ENCODE peak calls at places on chromosomes 4 and X, in five cellular contexts. K, A, Y, Q and D are unnamed samples.
A peak's percentile ranks its signal among the peaks of the same experiment; 100 is the strongest.

GRCh38 chrX:114532093-114532805 is 51.6 kb upstream of the HTR2C start:
- DNase-seq in K (no peak), A (no peak), Y (no peak), Q (no peak), D (no peak)

GRCh38 chrX:136199365-136199764 is 51.8 kb downstream of the MAP7D3 start:
- DNase-seq in K (no peak), A (no peak), Y (no peak), Q (no peak), D (no peak)

GRCh38 chr4:87423313-87424031 is 1.1 kb downstream of the NUDT9 start:
- DNase-seq in K (no peak), A (no peak), Y (peak; percentile 35), Q (no peak), D (no peak)

GRCh38 chr4:110484029-110484428 is 8.1 kb downstream of the ENPEP start:
- DNase-seq in K (no peak), A (no peak), Y (no peak), Q (no peak), D (no peak)

GRCh38 chr4:5882947-5883346 is 9.9 kb downstream of the CRMP1 start:
- DNase-seq in K (no peak), A (no peak), Y (no peak), Q (no peak), D (no peak)

GRCh38 chr4:176443646-176444409 is 124.1 kb downstream of the SPCS3 start:
- DNase-seq in K (no peak), A (no peak), Y (peak; percentile 72), Q (no peak), D (no peak)

GRCh38 chr4:83906561-83906960 is 370.7 kb downstream of the GPAT3 start:
- DNase-seq in K (no peak), A (no peak), Y (no peak), Q (no peak), D (no peak)

GRCh38 chr4:169428376-169428775 is 157.6 kb upstream of the SH3RF1 start:
- DNase-seq in K (no peak), A (no peak), Y (no peak), Q (no peak), D (no peak)

GRCh38 chr4:54566608-54567007 is 91.1 kb upstream of the KIT start:
- DNase-seq in K (no peak), A (no peak), Y (no peak), Q (no peak), D (no peak)

GRCh38 chr4:110860901-110861300 is 238.0 kb upstream of the PITX2 start:
- DNase-seq in K (no peak), A (no peak), Y (no peak), Q (no peak), D (no peak)

GRCh38 chr4:88007304-88008132 is at the start of gene PKD2:
- DNase-seq in K (peak; percentile 48), A (peak; percentile 86), Y (peak; percentile 33), Q (peak; percentile 91), D (peak; percentile 36)

GRCh38 chrX:53263597-53264094 is 17.7 kb downstream of the IQSEC2 start:
- DNase-seq in K (peak; percentile 14), A (no peak), Y (peak; percentile 86), Q (no peak), D (no peak)